ENCODE peak calls at places on chromosomes 2 and 18, in five cellular contexts. L is uterus, V is astrocyte, W is gastrocnemius medialis, K is A549. R is an unnamed sample. For H3K4me1, the result is how much of the 10 kb centered on the place peaks cover.

GRCh38 chr2:68190991-68191731 is 33.5 kb downstream of the PNO1 start:
- DNase-seq in V (peak), K (peak), W (no peak), L (no peak), R (peak)

GRCh38 chr2:98601532-98602132 is 6.7 kb downstream of the COA5 start:
- DNase-seq in W (no peak), K (peak), V (peak), L (no peak), R (peak)

GRCh38 chr2:46770622-46771021 is 145.0 kb downstream of the MCFD2 start:
- DNase-seq in K (peak), W (no peak), V (peak), L (no peak), R (peak)

GRCh38 chr2:55157474-55157884 is 74.6 kb downstream of the CLHC1 start:
- DNase-seq in V (no peak), K (no peak), L (no peak), W (no peak), R (no peak)

GRCh38 chr18:47150824-47151366 is 595 bp upstream of the HDHD2 start:
- DNase-seq in W (no peak), K (no peak), V (no peak), L (no peak), R (no peak)

GRCh38 chr2:156864230-156864629 is 393.3 kb upstream of the GALNT5 start:
- DNase-seq in V (peak), W (no peak), K (no peak), L (no peak), R (no peak)

GRCh38 chr18:25288340-25288955 is 63.5 kb downstream of the ZNF521 start:
- DNase-seq in K (no peak), V (no peak), W (no peak), L (no peak), R (no peak)

GRCh38 chr2:198917275-198917674 is 540.5 kb downstream of the SATB2 start:
- DNase-seq in W (no peak), L (no peak), V (no peak), K (no peak), R (no peak)

GRCh38 chr18:61570070-61570469 is 236.8 kb downstream of the CDH20 start:
- DNase-seq in W (no peak), K (no peak), L (no peak), V (no peak), R (no peak)

GRCh38 chr2:24307961-24308360 is 52.4 kb downstream of the ITSN2 start:
- DNase-seq in L (no peak), V (no peak), K (no peak), W (no peak), R (no peak)

GRCh38 chr2:177165731-177166711 is 46.6 kb upstream of the HNRNPA3 start:
- DNase-seq in L (no peak), W (no peak), K (no peak), V (peak), R (peak)

GRCh38 chr2:88815243-88816096 is 124.0 kb downstream of the RPIA start:
- DNase-seq in K (no peak), L (no peak), W (no peak), V (no peak), R (no peak)

DNA sequence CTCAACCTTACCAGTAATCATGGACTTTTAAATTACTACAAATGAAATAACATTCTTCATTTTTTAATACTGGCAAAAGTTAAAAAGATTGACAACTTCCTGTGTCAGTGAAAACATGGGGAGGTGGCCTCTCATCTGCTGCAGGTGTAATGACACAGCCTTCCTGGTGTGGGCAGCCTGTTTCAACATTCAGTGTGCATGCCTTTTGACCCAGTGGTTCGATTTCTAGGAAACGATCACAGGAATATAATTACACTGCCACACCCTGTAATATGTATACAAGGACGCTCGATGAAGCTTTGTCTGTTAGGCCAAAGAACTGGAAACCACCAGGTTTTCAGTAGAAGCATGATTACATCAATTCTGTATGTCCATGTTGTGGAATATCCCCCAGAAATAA is 68.7 kb downstream of the MTHFD2 start:
- DNase-seq in V (no peak), L (no peak), K (peak), W (no peak), R (no peak)
- TF ChIP-seq CTCF in V (no peak), L (no peak), K (peak), W (no peak), R (no peak)

GRCh38 chr2:197261808-197262226 is 48.8 kb downstream of the ANKRD44 start:
- DNase-seq in L (no peak), W (no peak), V (peak), K (no peak), R (no peak)
- H3K4me1 ChIP-seq in L (under half), W (under half), V (under half), K (under half), R (under half)

DNA sequence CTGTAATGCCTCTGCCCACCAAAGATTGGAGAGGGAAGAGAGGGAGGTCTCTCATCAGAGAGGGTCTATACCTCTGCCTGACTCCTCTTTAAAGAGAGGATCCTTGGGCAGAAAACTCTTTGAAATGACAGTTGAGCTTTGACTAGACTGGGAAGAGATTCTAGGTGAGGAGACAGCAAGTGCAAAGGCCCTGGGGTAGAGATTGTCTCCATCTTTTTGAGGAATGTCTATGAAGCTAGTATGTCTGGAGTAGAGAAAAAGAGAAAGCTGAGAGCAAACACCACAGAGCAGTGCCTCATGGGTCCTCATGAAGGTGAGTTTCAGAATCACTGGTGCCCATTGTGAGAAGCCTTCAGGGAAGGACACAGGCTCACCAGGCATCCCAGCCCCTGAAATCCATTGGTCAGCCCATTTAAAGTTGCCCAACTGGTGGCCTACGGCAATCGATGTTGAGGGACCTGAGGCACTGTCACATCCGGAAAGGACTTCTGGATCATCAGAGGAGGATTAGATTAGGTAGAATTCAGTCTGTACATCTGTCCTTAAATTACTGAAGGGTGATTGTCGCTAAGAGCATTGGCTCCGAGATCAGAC is 31.5 kb downstream of the LBH start:
- DNase-seq in L (no peak), V (no peak), W (no peak), K (no peak), R (no peak)
- TF ChIP-seq CTCF in L (no peak), V (no peak), W (no peak), K (no peak), R (no peak)

GRCh38 chr2:111049792-111050640 is 70.7 kb upstream of the BCL2L11 start:
- DNase-seq in V (peak), K (no peak), L (no peak), W (no peak), R (peak)
- H3K4me1 ChIP-seq in V (under half), K (under half), L (under half), W (under half), R (under half)

GRCh38 chr18:9549405-9549804 is 65.0 kb downstream of the PPP4R1 start:
- DNase-seq in V (no peak), L (no peak), K (no peak), W (no peak), R (no peak)
- TF ChIP-seq CTCF in V (no peak), L (no peak), K (no peak), W (no peak), R (no peak)

GRCh38 chr2:109266998-109267854 is 138.2 kb downstream of the SH3RF3 start:
- DNase-seq in L (no peak), V (no peak), W (no peak), K (no peak), R (peak)

GRCh38 chr2:109266511-109266910 is 137.5 kb downstream of the SH3RF3 start:
- DNase-seq in L (no peak), V (no peak), K (no peak), W (no peak), R (no peak)

GRCh38 chr2:109265953-109266352 is 136.9 kb downstream of the SH3RF3 start:
- DNase-seq in K (no peak), L (no peak), V (no peak), W (no peak), R (no peak)

GRCh38 chr2:109264595-109265328 is 135.8 kb downstream of the SH3RF3 start:
- DNase-seq in V (peak), K (no peak), L (no peak), W (no peak), R (no peak)

GRCh38 chr2:109265369-109265768 is 136.4 kb downstream of the SH3RF3 start:
- DNase-seq in K (no peak), V (no peak), W (no peak), L (no peak), R (no peak)
- H3K4me1 ChIP-seq in K (under half), V (under half), W (under half), L (under half), R (under half)

DNA sequence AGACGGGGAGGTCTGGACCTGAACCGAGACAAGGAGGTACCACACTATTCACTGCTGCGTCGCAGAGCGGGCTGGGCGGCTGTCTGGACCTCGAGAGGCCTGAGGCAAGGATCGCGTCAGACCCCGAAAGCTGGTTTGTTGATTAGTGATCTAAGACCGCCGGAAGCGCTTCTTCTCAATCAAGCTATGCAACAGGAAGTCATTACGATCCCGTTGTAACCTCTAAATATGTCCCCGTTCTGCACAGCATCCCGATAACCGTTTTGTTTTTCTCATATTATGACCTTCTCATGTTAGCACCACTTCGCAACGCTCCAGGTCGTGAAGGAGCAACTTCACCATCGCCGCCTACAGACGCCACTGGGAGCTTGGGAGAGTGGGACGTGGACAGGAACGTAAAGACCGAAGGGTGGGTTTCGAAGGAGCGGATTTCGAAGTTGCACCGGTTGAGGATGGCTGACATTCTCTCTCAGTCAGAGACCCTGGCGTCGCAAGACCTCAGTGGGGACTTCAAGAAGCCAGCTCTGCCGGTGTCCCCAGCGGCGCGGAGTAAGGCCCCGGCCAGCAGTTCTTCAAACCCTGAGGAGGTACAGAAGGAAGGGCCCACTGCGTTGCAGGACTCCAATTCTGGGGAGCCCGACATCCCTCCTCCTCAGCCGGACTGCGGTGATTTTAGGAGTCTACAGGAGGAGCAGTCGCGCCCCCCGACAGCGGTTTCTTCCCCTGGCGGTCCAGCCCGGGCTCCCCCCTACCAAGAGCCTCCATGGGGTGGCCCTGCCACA is at the start of the genes SLC4A1AP and SUPT7L:
- DNase-seq in L (peak), W (peak), K (peak), V (peak), R (peak)
- TF ChIP-seq CTCF in L (no peak), W (peak), K (peak), V (no peak), R (no peak)

DNA sequence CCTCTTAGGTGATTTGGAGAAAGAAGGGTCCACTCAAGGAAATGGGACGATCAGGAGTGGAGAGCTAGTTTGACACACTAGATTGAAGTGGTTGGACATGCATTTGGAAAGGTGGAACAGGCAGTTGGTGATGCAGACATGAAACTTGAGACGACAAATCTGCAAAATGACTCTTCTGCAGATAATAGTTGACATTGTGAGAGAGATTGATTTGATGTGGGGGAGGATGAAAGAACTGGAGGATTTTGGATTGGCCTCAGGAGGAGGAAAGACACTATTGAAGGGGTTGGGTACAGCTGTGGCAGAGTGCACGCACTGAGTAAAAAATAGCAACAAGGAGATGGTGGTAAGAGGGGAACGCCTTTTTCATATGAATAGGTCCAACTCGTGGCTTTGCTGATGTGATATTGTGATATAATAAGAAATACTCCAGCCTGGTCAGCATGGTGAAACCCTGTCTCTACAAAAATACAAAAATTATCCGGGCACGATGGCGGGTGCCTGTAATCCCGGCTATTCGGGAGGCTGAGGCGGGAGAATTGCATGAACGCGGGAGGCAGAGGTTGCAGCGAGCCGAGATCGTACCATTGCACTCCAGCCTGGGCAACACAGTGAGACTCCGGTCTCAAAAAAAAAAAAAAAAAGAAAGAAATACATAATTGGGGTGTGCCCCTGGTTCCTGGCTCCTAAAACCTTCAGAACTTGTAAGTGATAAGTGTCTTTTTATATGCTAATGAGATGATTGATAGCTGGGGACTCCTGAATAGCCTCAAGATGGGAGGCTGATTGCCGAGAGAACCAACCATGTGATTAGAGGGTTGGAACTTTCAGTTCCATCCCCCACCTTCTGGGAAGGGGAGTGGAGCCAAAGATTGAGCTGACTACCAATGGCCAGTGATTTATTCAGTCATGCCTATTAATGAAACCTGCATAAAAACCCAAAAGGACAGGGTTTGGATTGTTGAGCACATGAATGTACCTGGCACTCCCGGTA is 9.7 kb downstream of the TTLL4 start:
- DNase-seq in K (no peak), L (no peak), W (no peak), V (no peak), R (no peak)
- H3K4me1 ChIP-seq in K (under half), L (under half), W (under half), V (under half), R (under half)

R was measured in cardiac muscle cell.